ENCODE peak calls at places on chromosome 1, in five cellular contexts. L, E, J, F and T are unnamed samples.

GRCh38 chr1:224132901-224133300 is 19.0 kb downstream of the FBXO28 start:
- DNase-seq in L (no peak), E (no peak), J (no peak), F (no peak), T (no peak)

GRCh38 chr1:16977377-16977776 is 3.0 kb downstream of the MFAP2 start:
- DNase-seq in L (no peak), E (no peak), J (no peak), F (no peak), T (no peak)

GRCh38 chr1:37951041-37951782 is 4.4 kb upstream of the INPP5B start:
- DNase-seq in L (no peak), E (no peak), J (no peak), F (no peak), T (no peak)

GRCh38 chr1:53143527-53143926 is 1.1 kb upstream of the SLC1A7 start:
- DNase-seq in L (no peak), E (no peak), J (no peak), F (no peak), T (no peak)

GRCh38 chr1:192904438-192904895 is 95.6 kb downstream of the RGS2 start:
- DNase-seq in L (no peak), E (peak), J (no peak), F (no peak), T (peak)

GRCh38 chr1:167003711-167004110 is 14.6 kb downstream of the MAEL start:
- DNase-seq in L (no peak), E (no peak), J (no peak), F (no peak), T (no peak)

GRCh38 chr1:99004270-99005141 is at the start of gene PLPPR5:
- DNase-seq in L (no peak), E (peak), J (no peak), F (no peak), T (peak)

GRCh38 chr1:206586501-206587445 is 25.5 kb downstream of the EIF2D start:
- DNase-seq in L (no peak), E (no peak), J (no peak), F (no peak), T (no peak)

GRCh38 chr1:52139817-52140540 is 1.9 kb upstream of the ZFYVE9 start:
- DNase-seq in L (no peak), E (peak), J (peak), F (no peak), T (peak)

GRCh38 chr1:228358039-228358763 is 48.4 kb downstream of the TRIM11 start:
- DNase-seq in L (no peak), E (no peak), J (no peak), F (no peak), T (no peak)

GRCh38 chr1:11951901-11952300 is 17.4 kb downstream of the PLOD1 start:
- DNase-seq in L (no peak), E (no peak), J (no peak), F (no peak), T (no peak)

GRCh38 chr1:173409613-173410012 is 67.5 kb upstream of the PRDX6 start:
- DNase-seq in L (peak), E (peak), J (no peak), F (no peak), T (peak)

GRCh38 chr1:175857756-175858155 is 114.4 kb upstream of the TNR start:
- DNase-seq in L (no peak), E (no peak), J (no peak), F (peak), T (no peak)

GRCh38 chr1:16248603-16249534 is 11.9 kb upstream of the CPLANE2 start:
- DNase-seq in L (peak), E (peak), J (no peak), F (peak), T (peak)

GRCh38 chr1:159554681-159555080 is 18.9 kb upstream of the OR10J5 start:
- DNase-seq in L (no peak), E (no peak), J (no peak), F (no peak), T (no peak)

GRCh38 chr1:183996036-183996376 is 41.5 kb downstream of the COLGALT2 start:
- DNase-seq in L (no peak), E (no peak), J (no peak), F (no peak), T (no peak)

GRCh38 chr1:221751267-221751887 is 9.5 kb upstream of the DUSP10 start:
- DNase-seq in L (no peak), E (no peak), J (no peak), F (no peak), T (no peak)

GRCh38 chr1:54842963-54843362 is 41.8 kb upstream of the TTC22 start:
- DNase-seq in L (no peak), E (no peak), J (no peak), F (no peak), T (no peak)

GRCh38 chr1:155884028-155884950 is 24.9 kb downstream of the SYT11 start:
- DNase-seq in L (no peak), E (no peak), J (no peak), F (no peak), T (no peak)

GRCh38 chr1:157969693-157970485 is 23.6 kb upstream of the KIRREL1 start:
- DNase-seq in L (peak), E (peak), J (no peak), F (no peak), T (peak)